ENCODE peak calls at places on chromosomes 11 and 22, in six cellular contexts. B, F, N, A, Z and L are unnamed samples.

GRCh38 chr11:121654506-121655480 is 202.0 kb upstream of the SORL1-AS1 start:
- DNase-seq in B (no peak), F (no peak), N (no peak), A (no peak), Z (no peak), L (peak)

GRCh38 chr22:37318255-37319109 is 36.2 kb downstream of the CYTH4 start:
- DNase-seq in B (no peak), F (no peak), N (no peak), A (no peak), Z (no peak), L (no peak)

GRCh38 chr22:47600281-47600680 is 837.8 kb downstream of the TBC1D22A start:
- DNase-seq in B (no peak), F (no peak), N (no peak), A (no peak), Z (no peak), L (no peak)

GRCh38 chr11:70573701-70574151 is 175.4 kb downstream of the CTTN start:
- DNase-seq in B (no peak), F (no peak), N (no peak), A (no peak), Z (no peak), L (no peak)

GRCh38 chr11:65892661-65893317 is 2.3 kb downstream of the CCDC85B start:
- DNase-seq in B (no peak), F (no peak), N (no peak), A (no peak), Z (no peak), L (no peak)

GRCh38 chr22:36360871-36361383 is 26.8 kb downstream of the MYH9 start:
- DNase-seq in B (no peak), F (no peak), N (no peak), A (no peak), Z (no peak), L (peak)

GRCh38 chr22:31818481-31819392 is 64.9 kb downstream of the DEPDC5 start:
- DNase-seq in B (no peak), F (no peak), N (no peak), A (no peak), Z (no peak), L (peak)

GRCh38 chr11:43694477-43694876 is 13.9 kb downstream of the HSD17B12 start:
- DNase-seq in B (no peak), F (peak), N (no peak), A (no peak), Z (no peak), L (no peak)

GRCh38 chr11:60303661-60304060 is 23.2 kb downstream of the MS4A4A start:
- DNase-seq in B (no peak), F (no peak), N (no peak), A (no peak), Z (no peak), L (peak)

GRCh38 chr11:128905345-128906184 is 14.4 kb downstream of the KCNJ5 start:
- DNase-seq in B (peak), F (no peak), N (peak), A (no peak), Z (no peak), L (peak)

GRCh38 chr22:36977401-36977861 is 41.8 kb downstream of the TST start:
- DNase-seq in B (peak), F (no peak), N (peak), A (peak), Z (peak), L (peak)

GRCh38 chr11:107756553-107756952 is 44.7 kb upstream of the SLN start:
- DNase-seq in B (no peak), F (no peak), N (no peak), A (no peak), Z (no peak), L (no peak)

GRCh38 chr11:93652161-93652597 is 9.3 kb upstream of the CEP295 start:
- DNase-seq in B (peak), F (peak), N (peak), A (no peak), Z (no peak), L (peak)

GRCh38 chr11:119882316-119882715 is 153.3 kb upstream of the NECTIN1 start:
- DNase-seq in B (no peak), F (no peak), N (no peak), A (no peak), Z (no peak), L (no peak)

GRCh38 chr11:67439321-67440228 is 2.1 kb upstream of the PTPRCAP start:
- DNase-seq in B (peak), F (no peak), N (no peak), A (no peak), Z (no peak), L (peak)

GRCh38 chr11:62125316-62125715 is 1.5 kb downstream of the INCENP start:
- DNase-seq in B (no peak), F (no peak), N (no peak), A (no peak), Z (no peak), L (no peak)

GRCh38 chr11:34149786-34150185 is 44.4 kb downstream of the NAT10 start:
- DNase-seq in B (peak), F (no peak), N (peak), A (no peak), Z (no peak), L (peak)

GRCh38 chr11:94424662-94425061 is 23.4 kb upstream of the GPR83 start:
- DNase-seq in B (no peak), F (peak), N (no peak), A (no peak), Z (no peak), L (no peak)

GRCh38 chr11:131682373-131683015 is 312.1 kb downstream of the NTM start:
- DNase-seq in B (no peak), F (no peak), N (no peak), A (no peak), Z (no peak), L (no peak)

GRCh38 chr11:36376315-36376887 is 80.3 kb downstream of the PRR5L start:
- DNase-seq in B (no peak), F (no peak), N (peak), A (no peak), Z (no peak), L (peak)

GRCh38 chr22:21802056-21802455 is 65.4 kb downstream of the MAPK1 start:
- DNase-seq in B (no peak), F (no peak), N (no peak), A (no peak), Z (no peak), L (no peak)

GRCh38 chr11:10436224-10436623 is 18.8 kb upstream of the AMPD3 start:
- DNase-seq in B (no peak), F (no peak), N (no peak), A (no peak), Z (no peak), L (no peak)

GRCh38 chr11:110524227-110524626 is 94.5 kb downstream of the FDX1 start:
- DNase-seq in B (no peak), F (no peak), N (no peak), A (no peak), Z (no peak), L (no peak)

GRCh38 chr22:49734882-49735281 is 92.8 kb downstream of the BRD1 start:
- DNase-seq in B (peak), F (no peak), N (no peak), A (no peak), Z (no peak), L (no peak)

GRCh38 chr11:117179048-117179999 is 781 bp downstream of the SIDT2 start:
- DNase-seq in B (peak), F (no peak), N (no peak), A (peak), Z (peak), L (peak)

GRCh38 chr11:119759324-119759723 is 30.3 kb upstream of the NECTIN1 start:
- DNase-seq in B (no peak), F (peak), N (no peak), A (no peak), Z (no peak), L (peak)

GRCh38 chr11:75731095-75731494 is 13.5 kb downstream of the MOGAT2 start:
- DNase-seq in B (no peak), F (no peak), N (no peak), A (no peak), Z (no peak), L (no peak)

GRCh38 chr11:115874843-115875242 is 370.6 kb upstream of the CADM1 start:
- DNase-seq in B (no peak), F (no peak), N (no peak), A (no peak), Z (no peak), L (no peak)

GRCh38 chr22:47014946-47015345 is 252.5 kb downstream of the TBC1D22A start:
- DNase-seq in B (no peak), F (no peak), N (no peak), A (no peak), Z (no peak), L (no peak)

GRCh38 chr11:59901306-59901705 is 22.7 kb downstream of the OOSP3 start:
- DNase-seq in B (no peak), F (no peak), N (no peak), A (no peak), Z (no peak), L (no peak)